ENCODE peak calls at places on chromosome 13, in eight cellular contexts. S is stomach, F is heart right ventricle, C is endothelial cell of umbilical vein, Z is gastrocnemius medialis, R is cardiac muscle cell, P is mesendoderm, G is adrenal gland. T is an unnamed sample. For H3K4me1, the result is how much of the 10 kb centered on the place peaks cover.

GRCh38 chr13:43363156-43363918 is 340.0 kb downstream of the DNAJC15 start:
- DNase-seq in S (no peak), F (no peak), C (peak), Z (no peak), R (peak), P (no peak), G (no peak), T (no peak)

GRCh38 chr13:21058361-21058760 is 3.0 kb downstream of the LATS2 start:
- DNase-seq in S (no peak), F (no peak), C (peak), Z (no peak), R (peak), P (no peak), G (no peak), T (no peak)

GRCh38 chr13:73809561-73809960 is 324.6 kb downstream of the KLF12 start:
- DNase-seq in S (no peak), F (no peak), C (peak), Z (no peak), R (peak), P (no peak), G (no peak), T (no peak)

GRCh38 chr13:107838592-107839161 is 376.7 kb downstream of the LIG4 start:
- DNase-seq in S (no peak), F (no peak), C (no peak), Z (no peak), R (no peak), P (peak), G (no peak), T (no peak)

GRCh38 chr13:113647351-113648217 is 10.4 kb downstream of the ATP4B start:
- DNase-seq in S (peak), F (peak), C (peak), Z (peak), R (peak), P (no peak), G (peak), T (no peak)

GRCh38 chr13:100458673-100459072 is 129.9 kb downstream of the GGACT start:
- DNase-seq in S (no peak), F (no peak), C (no peak), Z (no peak), R (no peak), P (no peak), G (no peak), T (no peak)

GRCh38 chr13:101554420-101555125 is 102.1 kb downstream of the ITGBL1 start:
- DNase-seq in S (no peak), F (no peak), C (no peak), Z (no peak), R (no peak), P (no peak), G (no peak), T (no peak)

GRCh38 chr13:25923217-25924085 is 128.4 kb downstream of the SHISA2 start:
- DNase-seq in S (no peak), F (no peak), C (no peak), Z (no peak), R (peak), P (no peak), G (no peak), T (no peak)

GRCh38 chr13:50664961-50665360 is 178.5 kb downstream of the DLEU7 start:
- DNase-seq in S (no peak), F (no peak), C (no peak), Z (no peak), R (no peak), P (no peak), G (no peak), T (no peak)

GRCh38 chr13:33388254-33388998 is 102.9 kb upstream of the STARD13 start:
- DNase-seq in S (peak), F (no peak), C (no peak), Z (no peak), R (no peak), P (no peak), G (no peak), T (no peak)

GRCh38 chr13:66933994-66934393 is 296.1 kb downstream of the PCDH9 start:
- DNase-seq in S (no peak), F (no peak), C (no peak), Z (no peak), R (peak), P (no peak), G (no peak), T (no peak)

GRCh38 chr13:100280681-100281080 is 191.8 kb downstream of the PCCA start:
- DNase-seq in S (no peak), F (no peak), C (no peak), Z (no peak), R (peak), P (no peak), G (no peak), T (no peak)

GRCh38 chr13:113009743-113010509 is 40.9 kb downstream of the MCF2L start:
- DNase-seq in S (no peak), F (no peak), C (no peak), Z (no peak), R (peak), P (no peak), G (peak), T (peak)

GRCh38 chr13:29436291-29436690 is 159.2 kb downstream of the SLC7A1 start:
- DNase-seq in S (no peak), F (no peak), C (peak), Z (no peak), R (peak), P (no peak), G (no peak), T (no peak)

GRCh38 chr13:21011378-21011777 is 50.0 kb downstream of the LATS2 start:
- DNase-seq in S (no peak), F (no peak), C (no peak), Z (no peak), R (no peak), P (no peak), G (no peak), T (no peak)

GRCh38 chr13:93244918-93245280 is 18.3 kb downstream of the GPC6 start:
- DNase-seq in S (no peak), F (no peak), C (no peak), Z (no peak), R (peak), P (no peak), G (no peak), T (no peak)

GRCh38 chr13:80337011-80337688 is 3.8 kb downstream of the SPRY2 start:
- DNase-seq in S (no peak), F (no peak), C (no peak), Z (peak), R (peak), P (no peak), G (no peak), T (peak)
- H3K27ac ChIP-seq in S (peak), F (peak), C (peak), Z (peak), R (peak), P (no peak), G (no peak), T (peak)

DNA sequence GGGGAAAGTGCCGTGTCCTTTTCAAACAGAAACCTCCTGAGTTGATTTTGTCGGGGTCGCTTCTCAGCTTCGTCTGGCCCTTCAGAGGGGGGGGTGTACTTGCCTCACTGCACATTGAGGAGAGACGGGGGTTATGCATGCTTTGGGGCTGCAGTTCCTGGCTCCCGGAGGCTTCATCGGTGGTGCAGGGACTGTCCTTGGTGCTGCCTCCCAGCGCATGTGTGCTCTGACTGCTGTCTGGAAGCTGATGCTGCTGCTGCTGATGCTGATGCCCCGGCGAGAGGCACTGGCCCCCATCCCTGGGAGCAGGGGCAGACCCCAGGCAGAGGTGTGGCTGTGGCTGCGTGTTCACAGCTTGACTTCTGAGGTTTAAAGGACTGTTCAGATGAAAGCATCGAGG is 91.0 kb downstream of the ARHGEF7 start:
- DNase-seq in S (no peak), F (no peak), C (no peak), Z (no peak), R (no peak), P (no peak), G (no peak), T (no peak)
- H3K4me1 ChIP-seq in S (under half), F (half or more), C (half or more), Z (half or more), R (under half), P (under half), G (under half), T (under half)

GRCh38 chr13:110308377-110309158 is 1.5 kb downstream of the COL4A2 start:
- DNase-seq in S (no peak), F (peak), C (peak), Z (no peak), R (peak), P (peak), G (no peak), T (peak)
- H3K27ac ChIP-seq in S (peak), F (peak), C (peak), Z (peak), R (no peak), P (no peak), G (no peak), T (peak)

GRCh38 chr13:98495627-98496238 is 81.2 kb downstream of the STK24 start:
- DNase-seq in S (no peak), F (no peak), C (no peak), Z (no peak), R (no peak), P (no peak), G (no peak), T (peak)
- H3K4me1 ChIP-seq in S (under half), F (under half), C (under half), Z (under half), R (under half), P (under half), G (under half), T (under half)

GRCh38 chr13:59459972-59460371 is 703.8 kb downstream of the DIAPH3 start:
- DNase-seq in S (no peak), F (no peak), C (no peak), Z (no peak), R (no peak), P (peak), G (no peak), T (no peak)
- H3K27ac ChIP-seq in S (peak), F (peak), C (peak), Z (no peak), R (no peak), P (no peak), G (no peak), T (no peak)

GRCh38 chr13:77391475-77391874 is 64.6 kb upstream of the MYCBP2 start:
- DNase-seq in S (no peak), F (no peak), C (no peak), Z (no peak), R (no peak), P (no peak), G (no peak), T (no peak)
- H3K4me1 ChIP-seq in S (under half), F (under half), C (under half), Z (under half), R (under half), P (under half), G (under half), T (under half)

DNA sequence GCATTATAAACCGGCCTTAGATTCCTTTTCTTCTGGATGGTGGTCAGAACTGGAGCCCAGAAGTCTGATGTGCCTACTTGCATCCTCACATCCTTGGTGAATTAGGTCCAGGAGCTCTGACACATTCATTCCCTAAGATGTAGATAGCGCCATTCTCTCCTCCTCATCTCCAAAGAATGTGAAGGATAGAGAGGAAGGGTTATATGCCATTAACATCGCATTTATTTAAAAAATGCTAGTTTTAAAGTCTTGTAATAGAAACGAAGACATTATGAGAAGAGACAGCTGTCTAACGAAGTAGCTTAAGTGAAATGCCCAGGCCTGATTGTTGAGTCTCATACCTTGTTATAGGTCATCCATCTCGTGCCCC is 9.7 kb downstream of the MBNL2 start:
- DNase-seq in S (no peak), F (no peak), C (no peak), Z (no peak), R (no peak), P (no peak), G (no peak), T (no peak)
- H3K27ac ChIP-seq in S (peak), F (peak), C (no peak), Z (peak), R (no peak), P (no peak), G (no peak), T (no peak)